ENCODE peak calls at places on chromosomes 4 and X, in nine cellular contexts. C, Z, T, O, S, B, V, N and Y are unnamed samples.

GRCh38 chr4:114076865-114077264 is 97.4 kb upstream of the ARSJ start:
- DNase-seq in C (no peak), Z (no peak), T (no peak), O (no peak), S (no peak), B (no peak), V (no peak), N (no peak), Y (no peak)

GRCh38 chr4:132982151-132982550 is 166.9 kb upstream of the PCDH10 start:
- DNase-seq in C (no peak), Z (peak), T (no peak), O (no peak), S (no peak), B (no peak), V (no peak), N (no peak), Y (no peak)

GRCh38 chr4:185740471-185740873 is 71.5 kb downstream of the SORBS2 start:
- DNase-seq in C (no peak), Z (no peak), T (no peak), O (no peak), S (no peak), B (no peak), V (no peak), N (peak), Y (no peak)

GRCh38 chrX:40651620-40652223 is 4.4 kb upstream of the CXorf38 start:
- DNase-seq in C (peak), Z (no peak), T (no peak), O (peak), S (peak), B (peak), V (peak), N (peak), Y (peak)

GRCh38 chrX:43688586-43688985 is 32.5 kb downstream of the MAOA start:
- DNase-seq in C (no peak), Z (no peak), T (no peak), O (no peak), S (no peak), B (no peak), V (no peak), N (no peak), Y (no peak)

GRCh38 chr4:110344165-110344564 is 131.8 kb upstream of the ENPEP start:
- DNase-seq in C (no peak), Z (no peak), T (no peak), O (no peak), S (no peak), B (no peak), V (no peak), N (no peak), Y (no peak)

GRCh38 chrX:38616904-38617303 is 55.6 kb downstream of the TSPAN7 start:
- DNase-seq in C (no peak), Z (no peak), T (no peak), O (no peak), S (no peak), B (no peak), V (no peak), N (no peak), Y (no peak)

GRCh38 chrX:53695901-53696300 is 9.4 kb upstream of the HUWE1 start:
- DNase-seq in C (no peak), Z (no peak), T (no peak), O (no peak), S (peak), B (no peak), V (no peak), N (no peak), Y (no peak)

GRCh38 chr4:76195326-76195725 is 18.3 kb downstream of the SCARB2 start:
- DNase-seq in C (no peak), Z (no peak), T (no peak), O (no peak), S (no peak), B (no peak), V (no peak), N (no peak), Y (no peak)

GRCh38 chr4:19736968-19737756 is 514.5 kb upstream of the SLIT2 start:
- DNase-seq in C (no peak), Z (no peak), T (no peak), O (no peak), S (no peak), B (no peak), V (no peak), N (no peak), Y (no peak)